ENCODE peak calls at places on chromosome 12, in four cellular contexts. One of them, this sample, is unnamed.

GRCh38 chr12:108122072-108122471 is 7.0 kb upstream of the WSCD2 start:
- DNase-seq in naive thymus-derived CD8-positive, alpha-beta T cell: no peak
- DNase-seq in COLO829: no peak
- DNase-seq in NCI-H510A treated with DMSO at 0.1 percent for 48 hours: no peak
- DNase-seq in this sample: no peak

GRCh38 chr12:13961983-13962382 is 19.4 kb downstream of the GRIN2B start:
- DNase-seq in naive thymus-derived CD8-positive, alpha-beta T cell: no peak
- DNase-seq in COLO829: no peak
- DNase-seq in NCI-H510A treated with DMSO at 0.1 percent for 48 hours: no peak
- DNase-seq in this sample: no peak

GRCh38 chr12:54304187-54304810 is 3.5 kb upstream of the NFE2 start:
- DNase-seq in naive thymus-derived CD8-positive, alpha-beta T cell: no peak
- DNase-seq in COLO829: no peak
- DNase-seq in NCI-H510A treated with DMSO at 0.1 percent for 48 hours: no peak
- DNase-seq in this sample: peak; percentile 84

GRCh38 chr12:113844495-113845175 is 121.5 kb downstream of the RBM19 start:
- DNase-seq in naive thymus-derived CD8-positive, alpha-beta T cell: no peak
- DNase-seq in COLO829: no peak
- DNase-seq in NCI-H510A treated with DMSO at 0.1 percent for 48 hours: no peak
- DNase-seq in this sample: no peak

GRCh38 chr12:113528606-113529005 is 56.9 kb upstream of the LHX5 start:
- DNase-seq in naive thymus-derived CD8-positive, alpha-beta T cell: no peak
- DNase-seq in COLO829: no peak
- DNase-seq in NCI-H510A treated with DMSO at 0.1 percent for 48 hours: no peak
- DNase-seq in this sample: no peak

GRCh38 chr12:90401185-90401584 is 553.8 kb downstream of the CCER1 start:
- DNase-seq in naive thymus-derived CD8-positive, alpha-beta T cell: no peak
- DNase-seq in COLO829: no peak
- DNase-seq in NCI-H510A treated with DMSO at 0.1 percent for 48 hours: no peak
- DNase-seq in this sample: no peak

GRCh38 chr12:52837341-52837741 is 3.2 kb upstream of the KRT79 start:
- DNase-seq in naive thymus-derived CD8-positive, alpha-beta T cell: no peak
- DNase-seq in COLO829: peak; percentile 41
- DNase-seq in NCI-H510A treated with DMSO at 0.1 percent for 48 hours: no peak
- DNase-seq in this sample: no peak

GRCh38 chr12:101051901-101052550 is 158.0 kb downstream of the SLC5A8 start:
- DNase-seq in naive thymus-derived CD8-positive, alpha-beta T cell: no peak
- DNase-seq in COLO829: peak; percentile 96
- DNase-seq in NCI-H510A treated with DMSO at 0.1 percent for 48 hours: no peak
- DNase-seq in this sample: peak; percentile 57

GRCh38 chr12:30822385-30823139 is 67.8 kb upstream of the CAPRIN2 start:
- DNase-seq in naive thymus-derived CD8-positive, alpha-beta T cell: peak; percentile 10
- DNase-seq in COLO829: peak; percentile 54
- DNase-seq in NCI-H510A treated with DMSO at 0.1 percent for 48 hours: no peak
- DNase-seq in this sample: peak; percentile 75

GRCh38 chr12:22088886-22089285 is 42.9 kb downstream of the CMAS start:
- DNase-seq in naive thymus-derived CD8-positive, alpha-beta T cell: no peak
- DNase-seq in COLO829: no peak
- DNase-seq in NCI-H510A treated with DMSO at 0.1 percent for 48 hours: no peak
- DNase-seq in this sample: no peak

GRCh38 chr12:61821381-61821780 is 438.8 kb upstream of the USP15 start:
- DNase-seq in naive thymus-derived CD8-positive, alpha-beta T cell: no peak
- DNase-seq in COLO829: peak; percentile 48
- DNase-seq in NCI-H510A treated with DMSO at 0.1 percent for 48 hours: no peak
- DNase-seq in this sample: no peak

GRCh38 chr12:14589169-14590004 is 21.7 kb upstream of the PLBD1 start:
- DNase-seq in naive thymus-derived CD8-positive, alpha-beta T cell: no peak
- DNase-seq in COLO829: no peak
- DNase-seq in NCI-H510A treated with DMSO at 0.1 percent for 48 hours: no peak
- DNase-seq in this sample: no peak

GRCh38 chr12:126198516-126198915 is 1133.3 kb downstream of the AACS start:
- DNase-seq in naive thymus-derived CD8-positive, alpha-beta T cell: no peak
- DNase-seq in COLO829: no peak
- DNase-seq in NCI-H510A treated with DMSO at 0.1 percent for 48 hours: no peak
- DNase-seq in this sample: no peak

GRCh38 chr12:126369487-126370463 is 1304.5 kb downstream of the AACS start:
- DNase-seq in naive thymus-derived CD8-positive, alpha-beta T cell: no peak
- DNase-seq in COLO829: no peak
- DNase-seq in NCI-H510A treated with DMSO at 0.1 percent for 48 hours: no peak
- DNase-seq in this sample: no peak

GRCh38 chr12:89932950-89933349 is 224.3 kb upstream of the ATP2B1 start:
- DNase-seq in naive thymus-derived CD8-positive, alpha-beta T cell: no peak
- DNase-seq in COLO829: no peak
- DNase-seq in NCI-H510A treated with DMSO at 0.1 percent for 48 hours: peak; percentile 45
- DNase-seq in this sample: no peak

GRCh38 chr12:22083167-22083566 is 37.1 kb downstream of the CMAS start:
- DNase-seq in naive thymus-derived CD8-positive, alpha-beta T cell: no peak
- DNase-seq in COLO829: peak; percentile 35
- DNase-seq in NCI-H510A treated with DMSO at 0.1 percent for 48 hours: no peak
- DNase-seq in this sample: no peak

GRCh38 chr12:106301611-106302321 is 767 bp upstream of the TCP11L2 start:
- DNase-seq in naive thymus-derived CD8-positive, alpha-beta T cell: peak; percentile 56
- DNase-seq in COLO829: no peak
- DNase-seq in NCI-H510A treated with DMSO at 0.1 percent for 48 hours: peak; percentile 34
- DNase-seq in this sample: peak; percentile 86

GRCh38 chr12:105748806-105749600 is 389.8 kb downstream of the NUAK1 start:
- DNase-seq in naive thymus-derived CD8-positive, alpha-beta T cell: no peak
- DNase-seq in COLO829: no peak
- DNase-seq in NCI-H510A treated with DMSO at 0.1 percent for 48 hours: no peak
- DNase-seq in this sample: no peak

GRCh38 chr12:84913151-84913550 is 552 bp upstream of the SLC6A15 start:
- DNase-seq in naive thymus-derived CD8-positive, alpha-beta T cell: no peak
- DNase-seq in COLO829: peak; percentile 11
- DNase-seq in NCI-H510A treated with DMSO at 0.1 percent for 48 hours: peak; percentile 36
- DNase-seq in this sample: no peak